ENCODE peak calls at places on chromosome 5, in ten cellular contexts. U is uterus; J is DMS153; D is M059J; P is nucleus accumbens; V is left colon; F is ACHN; Y is stimulated activated naive CD8-positive, alpha-beta T cell treated with anti-CD3 and anti-CD28 coated beads, Interleukin-15, Interleukin-2, amounts not matched to agents 100 U/mL and 50 U/mL, for 24 hours; W is stimulated activated CD4-positive, alpha-beta T cell treated with anti-CD3 and anti-CD28 coated beads, Interleukin-12 subunit alpha, Interleukin-12 subunit beta, amount 100 ng/mL, for 4 hours; Q is neural crest cell. S is an unnamed sample.

GRCh38 chr5:78243639-78244038 is 50.9 kb downstream of the AP3B1 start:
- DNase-seq in V (no peak), W (no peak), U (no peak), F (no peak), D (peak; percentile 81), Y (no peak), P (no peak), Q (no peak), J (no peak), S (no peak)

GRCh38 chr5:80208337-80208736 is 47.5 kb downstream of the SERINC5 start:
- DNase-seq in D (no peak), U (no peak), J (no peak), Q (no peak), W (no peak), Y (no peak), F (no peak), V (no peak), P (no peak), S (no peak)

GRCh38 chr5:158456756-158457155 is 597.8 kb upstream of the CLINT1 start:
- DNase-seq in D (peak; percentile 88), F (peak; percentile 72), W (no peak), Q (no peak), P (no peak), Y (peak; percentile 15), V (no peak), U (no peak), J (no peak), S (peak; percentile 33)

GRCh38 chr5:80695666-80696065 is 40.9 kb upstream of the DHFR start:
- DNase-seq in P (no peak), J (no peak), W (no peak), F (no peak), Y (no peak), U (no peak), D (no peak), V (no peak), Q (no peak), S (no peak)

GRCh38 chr5:136058031-136058971 is 29.5 kb downstream of the TGFBI start:
- DNase-seq in J (peak; percentile 26), D (peak; percentile 98), P (no peak), Y (no peak), W (no peak), Q (no peak), F (peak; percentile 81), V (peak; percentile 65), U (peak; percentile 78), S (no peak)

GRCh38 chr5:135327429-135328127 is 71.5 kb downstream of the MACROH2A1 start:
- DNase-seq in D (no peak), Q (no peak), P (no peak), F (no peak), V (no peak), Y (no peak), W (no peak), J (no peak), U (no peak), S (no peak)

GRCh38 chr5:21918451-21918850 is 934.7 kb downstream of the CDH12 start:
- DNase-seq in V (no peak), J (no peak), Y (no peak), F (no peak), D (no peak), Q (no peak), W (no peak), P (no peak), U (no peak), S (no peak)

GRCh38 chr5:111998871-111999270 is 241.9 kb upstream of the NREP start:
- DNase-seq in P (no peak), U (no peak), W (no peak), V (no peak), J (no peak), Q (no peak), Y (no peak), D (peak; percentile 75), F (no peak), S (no peak)

GRCh38 chr5:1886634-1887399 is 4.1 kb upstream of the IRX4 start:
- DNase-seq in Y (no peak), U (no peak), F (no peak), W (no peak), Q (no peak), V (no peak), D (no peak), J (no peak), P (no peak), S (no peak)

GRCh38 chr5:10588779-10589447 is 25.0 kb downstream of the ANKRD33B start:
- DNase-seq in W (no peak), F (no peak), Y (no peak), J (no peak), U (no peak), V (no peak), Q (no peak), D (no peak), P (no peak), S (no peak)

GRCh38 chr5:123879071-123879470 is 367.1 kb downstream of the CSNK1G3 start:
- DNase-seq in V (no peak), P (no peak), W (no peak), Q (no peak), F (no peak), U (no peak), D (no peak), Y (no peak), J (no peak), S (no peak)

GRCh38 chr5:67774153-67774552 is 441.4 kb upstream of the PIK3R1 start:
- DNase-seq in V (no peak), W (no peak), F (no peak), J (no peak), D (no peak), Y (no peak), U (no peak), Q (no peak), P (no peak), S (no peak)

GRCh38 chr5:109655841-109656240 is 33.9 kb upstream of the MAN2A1 start:
- DNase-seq in U (no peak), V (no peak), W (no peak), P (no peak), Y (no peak), D (peak; percentile 53), F (no peak), Q (no peak), J (no peak), S (no peak)

GRCh38 chr5:123690821-123691220 is 178.8 kb downstream of the CSNK1G3 start:
- DNase-seq in J (no peak), U (no peak), F (peak; percentile 29), V (no peak), Q (no peak), D (peak; percentile 50), P (no peak), W (no peak), Y (no peak), S (peak; percentile 21)

GRCh38 chr5:6465831-6466790 is 17.5 kb downstream of the UBE2QL1 start:
- DNase-seq in J (no peak), Q (no peak), U (no peak), D (no peak), W (no peak), F (no peak), Y (no peak), V (no peak), P (no peak), S (no peak)

GRCh38 chr5:6736524-6737042 is 23.4 kb downstream of the TENT4A start:
- DNase-seq in W (no peak), F (no peak), D (no peak), P (no peak), U (no peak), V (no peak), Y (no peak), J (no peak), Q (no peak), S (no peak)

GRCh38 chr5:141001854-141002666 is 35.8 kb downstream of the PCDHAC2 start:
- DNase-seq in P (peak; percentile 10), F (no peak), Q (peak; percentile 36), V (peak; percentile 30), J (peak; percentile 37), W (no peak), D (peak; percentile 14), U (peak; percentile 15), Y (no peak), S (no peak)

GRCh38 chr5:101678494-101679193 is 617.4 kb downstream of the SLCO4C1 start:
- DNase-seq in V (no peak), D (peak; percentile 52), Y (peak; percentile 48), P (peak; percentile 25), Q (peak; percentile 86), U (peak; percentile 16), F (peak; percentile 61), J (no peak), W (peak; percentile 17), S (peak; percentile 43)

GRCh38 chr5:76166886-76167576 is 83.8 kb downstream of the SV2C start:
- DNase-seq in D (no peak), F (no peak), J (no peak), W (no peak), P (no peak), V (no peak), U (no peak), Y (no peak), Q (no peak), S (no peak)

GRCh38 chr5:58998539-58998938 is 415.7 kb downstream of the RAB3C start:
- DNase-seq in Y (no peak), J (no peak), F (no peak), U (no peak), W (no peak), Q (no peak), V (no peak), D (no peak), P (no peak), S (peak; percentile 22)

GRCh38 chr5:173229966-173230740 is 4.9 kb downstream of the NKX2-5 start:
- DNase-seq in F (no peak), P (no peak), W (no peak), U (no peak), Q (no peak), D (no peak), J (no peak), Y (no peak), V (no peak), S (no peak)

GRCh38 chr5:53067641-53068040 is 41.9 kb downstream of the MOCS2 start:
- DNase-seq in P (no peak), D (no peak), J (no peak), W (no peak), Y (no peak), V (no peak), Q (no peak), F (no peak), U (no peak), S (no peak)

GRCh38 chr5:42491699-42492098 is 68.5 kb downstream of the GHR start:
- DNase-seq in F (no peak), U (no peak), Q (no peak), V (no peak), W (no peak), J (no peak), D (no peak), Y (no peak), P (no peak), S (no peak)

GRCh38 chr5:156326718-156327259 is at the start of gene SGCD:
- DNase-seq in U (peak; percentile 69), Q (no peak), P (peak; percentile 46), F (no peak), Y (no peak), W (no peak), J (no peak), D (peak; percentile 12), V (peak; percentile 26), S (peak; percentile 49)

GRCh38 chr5:122726990-122727616 is 47.8 kb upstream of the SNX2 start:
- DNase-seq in V (no peak), P (no peak), U (no peak), W (no peak), J (no peak), F (peak; percentile 50), Y (no peak), Q (no peak), D (peak; percentile 61), S (no peak)